ENCODE peak calls at places on chromosomes 6 and 20, in four cellular contexts. R is SK-N-SH, M is HepG2, F is GM12878. I is an unnamed sample.

GRCh38 chr6:112592159-112592558 is 245.0 kb downstream of the RFPL4B start:
- DNase-seq in R (no peak), F (no peak), M (no peak), I (no peak)

GRCh38 chr20:53878262-53879047 is 191.9 kb downstream of the BCAS1 start:
- DNase-seq in R (no peak), F (no peak), M (no peak), I (no peak)

GRCh38 chr6:114315841-114316595 is 26.8 kb downstream of the HS3ST5 start:
- DNase-seq in F (no peak), M (no peak), R (peak), I (no peak)

GRCh38 chr6:100309174-100309573 is 155.5 kb downstream of the SIM1 start:
- DNase-seq in F (no peak), M (no peak), R (no peak), I (no peak)

GRCh38 chr20:9498322-9498721 is 16.1 kb upstream of the LAMP5 start:
- DNase-seq in R (no peak), M (no peak), F (no peak), I (no peak)

GRCh38 chr20:62714006-62714405 is 5.4 kb downstream of the NTSR1 start:
- DNase-seq in F (no peak), M (no peak), R (no peak), I (no peak)

GRCh38 chr20:1891263-1892121 is 3.7 kb upstream of the SIRPA start:
- DNase-seq in M (no peak), F (no peak), R (no peak), I (no peak)

GRCh38 chr20:55650609-55651228 is 354.6 kb downstream of the CBLN4 start:
- DNase-seq in R (no peak), F (no peak), M (no peak), I (no peak)

GRCh38 chr6:11202513-11203305 is 29.8 kb downstream of the NEDD9 start:
- DNase-seq in R (no peak), F (no peak), M (peak), I (no peak)

GRCh38 chr6:100116409-100117194 is 122.6 kb upstream of the MCHR2 start:
- DNase-seq in R (peak), M (peak), F (no peak), I (peak)

GRCh38 chr6:125747589-125748533 is 1.6 kb upstream of the HEY2 start:
- DNase-seq in F (no peak), M (no peak), R (peak), I (no peak)

GRCh38 chr6:18342223-18342622 is 44.9 kb upstream of the RNF144B start:
- DNase-seq in M (no peak), F (no peak), R (no peak), I (no peak)

GRCh38 chr6:92124126-92124525 is 1295.2 kb downstream of the EPHA7 start:
- DNase-seq in R (no peak), M (no peak), F (no peak), I (no peak)

GRCh38 chr6:52992980-52993379 is 2.1 kb downstream of the GSTA4 start:
- DNase-seq in M (no peak), F (no peak), R (no peak), I (no peak)

GRCh38 chr6:108492131-108492766 is 68.5 kb upstream of the FOXO3 start:
- DNase-seq in M (peak), R (peak), F (no peak), I (no peak)

GRCh38 chr6:127422791-127423190 is 36.4 kb downstream of the KIAA0408 start:
- DNase-seq in R (no peak), M (no peak), F (no peak), I (no peak)

GRCh38 chr6:13586936-13587542 is 12.6 kb downstream of the SIRT5 start:
- DNase-seq in F (no peak), R (no peak), M (no peak), I (no peak)

GRCh38 chr6:53325785-53326184 is 23.0 kb downstream of the ELOVL5 start:
- DNase-seq in M (no peak), R (no peak), F (no peak), I (no peak)

DNA sequence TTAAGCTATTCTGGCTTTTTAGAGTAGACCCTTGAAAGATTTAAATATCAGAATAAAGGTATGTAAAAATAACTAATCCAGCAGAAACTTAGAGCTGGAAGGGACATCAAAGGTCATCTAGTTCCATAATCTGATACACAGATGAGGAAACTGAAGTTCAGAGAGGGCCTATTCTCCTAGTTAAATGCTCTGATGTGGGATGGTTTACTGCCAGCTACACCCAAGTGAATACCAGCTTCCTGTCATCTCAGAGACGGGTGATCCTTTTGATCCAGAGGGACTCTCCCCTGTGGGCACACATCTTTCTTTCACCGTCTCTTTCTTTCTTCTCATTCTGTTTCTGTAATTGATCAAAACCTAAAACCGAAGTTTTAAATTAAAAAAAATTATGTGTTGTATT is 94.1 kb downstream of the MAN1A1 start:
- DNase-seq in R (no peak), F (no peak), M (no peak), I (no peak)
- TF ChIP-seq TCF12 in R (no peak), F (no peak), M (no peak), I (no peak)

GRCh38 chr20:33820362-33820761 is 9.2 kb downstream of the CHMP4B start:
- DNase-seq in M (no peak), F (no peak), R (no peak), I (no peak)

GRCh38 chr20:33821270-33821836 is 10.2 kb downstream of the CHMP4B start:
- DNase-seq in M (no peak), R (no peak), F (no peak), I (no peak)

GRCh38 chr20:33817411-33817810 is 6.3 kb downstream of the CHMP4B start:
- DNase-seq in M (no peak), R (no peak), F (no peak), I (no peak)

GRCh38 chr20:33822423-33822822 is 11.3 kb downstream of the CHMP4B start:
- DNase-seq in F (no peak), M (no peak), R (no peak), I (no peak)

DNA sequence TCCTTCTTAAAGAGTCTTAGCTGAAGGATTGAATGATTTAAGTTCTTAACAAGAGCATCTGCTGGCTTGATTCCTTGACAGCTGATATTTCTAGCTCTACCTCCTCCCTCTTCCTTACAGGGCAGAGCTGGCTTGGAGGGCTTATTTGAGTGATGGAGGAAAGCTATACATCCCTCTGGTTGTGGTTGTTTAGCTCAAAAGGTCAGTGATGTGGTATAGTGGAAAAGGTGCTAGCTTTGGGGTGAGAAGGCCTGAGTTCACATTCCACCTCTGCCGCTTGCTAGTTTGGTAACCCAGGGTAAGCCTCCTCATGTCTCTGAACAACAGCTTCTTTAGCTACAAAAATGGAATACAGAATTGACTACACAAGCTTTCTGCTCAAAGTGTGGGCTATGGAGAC is 8.3 kb downstream of the CHMP4B start:
- DNase-seq in M (no peak), R (no peak), F (no peak), I (no peak)
- TF ChIP-seq TCF12 in M (no peak), R (no peak), F (no peak), I (no peak)

GRCh38 chr20:44057698-44058675 is 129.0 kb downstream of the JPH2 start:
- DNase-seq in M (no peak), R (no peak), F (no peak), I (peak)
- TF ChIP-seq TCF12 in M (no peak), R (peak), F (no peak), I (no peak)

GRCh38 chr6:69846770-69847506 is 19.4 kb upstream of the COL19A1 start:
- DNase-seq in R (no peak), F (no peak), M (no peak), I (no peak)
- TF ChIP-seq TCF12 in R (no peak), F (no peak), M (no peak), I (no peak)

DNA sequence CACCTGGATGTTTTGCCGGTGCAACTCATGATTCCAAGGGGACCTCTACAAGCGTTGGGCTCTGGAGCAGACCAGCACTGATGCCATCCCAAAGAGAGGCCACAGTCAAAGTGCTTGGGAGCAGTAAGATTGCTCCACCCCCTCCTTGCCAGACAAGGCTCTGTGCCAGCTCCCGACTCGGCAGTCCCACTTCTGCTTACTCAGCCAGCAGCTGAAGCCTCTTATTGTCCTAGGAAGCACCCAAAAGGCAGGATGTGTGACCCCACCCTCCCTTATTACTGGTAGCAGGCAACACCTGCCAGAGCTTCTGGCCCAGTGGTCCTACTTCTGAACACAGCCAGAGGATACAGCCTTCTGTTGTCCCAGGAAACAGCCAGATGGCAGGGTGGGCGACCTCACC is 614.2 kb downstream of the TENT5A start:
- DNase-seq in M (no peak), F (no peak), R (no peak), I (no peak)
- TF ChIP-seq TCF12 in M (no peak), F (no peak), R (no peak), I (no peak)

DNA sequence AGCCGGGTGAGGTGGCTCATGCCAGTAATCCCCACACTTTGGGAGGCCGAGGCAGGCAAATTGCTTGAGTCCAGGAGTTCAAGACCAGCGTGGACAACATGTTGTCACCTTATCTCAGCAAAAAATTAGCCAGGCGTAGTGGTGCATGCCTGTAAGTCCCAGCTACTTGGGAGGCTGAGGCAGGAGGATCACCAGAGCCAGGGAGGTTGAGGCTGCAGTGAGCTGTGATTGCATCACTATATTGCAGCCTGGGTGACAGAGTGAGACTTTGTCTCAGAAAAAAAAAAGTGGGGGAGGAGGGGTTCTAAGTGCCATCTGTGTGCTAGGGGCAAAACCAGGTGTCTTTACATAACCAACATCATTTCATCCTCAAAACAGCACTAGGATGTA is 48.3 kb downstream of the CDK5RAP1 start:
- DNase-seq in R (no peak), F (no peak), M (no peak), I (no peak)
- TF ChIP-seq TCF12 in R (no peak), F (no peak), M (no peak), I (no peak)

GRCh38 chr6:27138837-27139752 is 108.4 kb upstream of the PRSS16 start:
- DNase-seq in F (peak), M (no peak), R (peak), I (peak)
- TF ChIP-seq TCF12 in F (peak), M (no peak), R (peak), I (peak)

GRCh38 chr20:48824830-48825550 is 2.8 kb downstream of the PREX1 start:
- DNase-seq in R (no peak), F (no peak), M (no peak), I (no peak)
- TF ChIP-seq TCF12 in R (no peak), F (no peak), M (no peak), I (no peak)

DNA sequence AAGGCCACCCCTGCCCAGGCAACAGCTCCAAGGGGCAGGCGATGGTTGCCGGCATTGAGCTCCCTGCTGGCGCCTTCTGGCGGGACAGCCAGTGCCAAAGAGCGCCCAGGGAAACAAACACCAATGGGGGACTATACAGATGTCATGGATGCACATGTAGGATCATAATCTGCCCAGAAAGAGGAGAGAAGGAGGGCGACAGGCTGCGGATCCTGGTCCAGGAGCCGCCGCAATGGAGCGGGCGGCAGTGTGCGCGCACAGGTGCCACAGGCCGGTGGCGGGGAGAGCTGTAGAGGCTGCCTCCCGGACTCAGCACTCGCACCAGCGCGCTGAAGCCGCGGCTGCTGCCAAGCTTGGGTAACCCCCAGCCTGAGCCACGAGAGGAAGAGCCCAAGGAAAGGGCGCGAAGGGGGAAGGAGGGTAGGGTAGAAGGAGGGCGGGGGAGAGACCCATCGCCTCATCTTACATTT is 418 bp upstream of the FUT9 start:
- DNase-seq in R (no peak), F (no peak), M (no peak), I (no peak)
- TF ChIP-seq TCF12 in R (no peak), F (no peak), M (no peak), I (no peak)

GRCh38 chr6:94736231-94736630 is 841.1 kb upstream of the MANEA start:
- DNase-seq in M (no peak), R (no peak), F (no peak), I (no peak)

GRCh38 chr6:94727710-94728109 is 849.6 kb upstream of the MANEA start:
- DNase-seq in R (no peak), F (no peak), M (no peak), I (no peak)

GRCh38 chr6:94735270-94735669 is 842.1 kb upstream of the MANEA start:
- DNase-seq in R (no peak), M (no peak), F (no peak), I (no peak)

GRCh38 chr6:94733066-94733465 is 844.3 kb upstream of the MANEA start:
- DNase-seq in R (no peak), F (no peak), M (no peak), I (no peak)
- TF ChIP-seq TCF12 in R (no peak), F (no peak), M (no peak), I (no peak)

I was measured in H1.